ENCODE peak calls at places on chromosome 1, in five cellular contexts. U is H9, J is HS-27A, C is aorta, D is mammary epithelial cell. L is an unnamed sample.

GRCh38 chr1:202274611-202275010 is 67.1 kb downstream of the UBE2T start:
- DNase-seq in U (peak), J (no peak), C (no peak), D (no peak), L (no peak)

GRCh38 chr1:234256359-234256758 is 116.9 kb upstream of the COA6 start:
- DNase-seq in U (peak), J (no peak), C (no peak), D (peak), L (no peak)

GRCh38 chr1:107432108-107432507 is 291.3 kb downstream of the NTNG1 start:
- DNase-seq in U (no peak), J (no peak), C (no peak), D (no peak), L (no peak)

GRCh38 chr1:244239261-244239770 is 188.2 kb downstream of the ZBTB18 start:
- DNase-seq in U (no peak), J (no peak), C (no peak), D (peak), L (no peak)

GRCh38 chr1:85495556-85495955 is 30.6 kb upstream of the DDAH1 start:
- DNase-seq in U (no peak), J (peak), C (no peak), D (peak), L (peak)

GRCh38 chr1:244096691-244097090 is 45.6 kb downstream of the ZBTB18 start:
- DNase-seq in U (no peak), J (no peak), C (no peak), D (no peak), L (no peak)

GRCh38 chr1:210022044-210022443 is 84.0 kb downstream of the SYT14 start:
- DNase-seq in U (no peak), J (no peak), C (no peak), D (no peak), L (no peak)

GRCh38 chr1:46181343-46182260 is 5.3 kb upstream of the P3R3URF start:
- DNase-seq in U (no peak), J (no peak), C (no peak), D (peak), L (no peak)

GRCh38 chr1:97832490-97832889 is 88.3 kb downstream of the DPYD start:
- DNase-seq in U (no peak), J (no peak), C (no peak), D (no peak), L (no peak)

GRCh38 chr1:244180256-244180655 is 129.2 kb downstream of the ZBTB18 start:
- DNase-seq in U (no peak), J (no peak), C (no peak), D (no peak), L (no peak)

L was measured in retinal pigment epithelial cell.